ENCODE peak calls at places on chromosomes 7 and 10, in six cellular contexts. S is MM.1S, L is choroid plexus epithelial cell, W is ovary, M is AG09309, T is bronchial epithelial cell. E is an unnamed sample.

GRCh38 chr7:81846398-81846797 is 76.6 kb upstream of the HGF start:
- DNase-seq in M (no peak), T (peak), S (peak), W (no peak), L (peak), E (no peak)

GRCh38 chr10:122054046-122055025 is 65.4 kb downstream of the TACC2 start:
- DNase-seq in M (no peak), S (no peak), T (peak), L (peak), W (peak), E (no peak)

GRCh38 chr7:74134117-74134539 is 40.0 kb upstream of the EIF4H start:
- DNase-seq in S (no peak), L (no peak), M (no peak), T (peak), W (no peak), E (no peak)

GRCh38 chr7:130844811-130845580 is 111.0 kb upstream of the KLF14 start:
- DNase-seq in M (no peak), T (peak), S (no peak), W (no peak), L (no peak), E (no peak)

GRCh38 chr7:158869876-158870275 is 13.5 kb downstream of the DYNC2I1 start:
- DNase-seq in T (no peak), L (no peak), S (no peak), M (no peak), W (no peak), E (no peak)

GRCh38 chr7:143343596-143343995 is 18.9 kb downstream of the FAM131B start:
- DNase-seq in W (no peak), L (no peak), T (no peak), M (no peak), S (no peak), E (no peak)

GRCh38 chr10:6694447-6695155 is 114.5 kb upstream of the PRKCQ start:
- DNase-seq in S (no peak), L (no peak), W (no peak), M (no peak), T (peak), E (peak)

GRCh38 chr7:20827172-20827571 is 40.5 kb upstream of the SP8 start:
- DNase-seq in L (no peak), S (no peak), W (no peak), M (no peak), T (no peak), E (no peak)

GRCh38 chr10:23067939-23068775 is 27.2 kb upstream of the MSRB2 start:
- DNase-seq in M (peak), S (peak), T (peak), W (peak), L (peak), E (no peak)

GRCh38 chr7:100109521-100110163 is 8.2 kb downstream of the AP4M1 start:
- DNase-seq in L (no peak), S (no peak), W (no peak), T (no peak), M (no peak), E (no peak)

GRCh38 chr10:1241973-1242935 is 186.1 kb downstream of the WDR37 start:
- DNase-seq in L (no peak), W (no peak), M (no peak), T (no peak), S (no peak), E (no peak)

GRCh38 chr7:140674356-140674800 is 1.6 kb downstream of the ADCK2 start:
- DNase-seq in T (no peak), S (peak), L (no peak), W (peak), M (no peak), E (no peak)

GRCh38 chr10:47205199-47205598 is 94.8 kb upstream of the GDF10 start:
- DNase-seq in W (no peak), S (no peak), L (no peak), T (no peak), M (no peak), E (no peak)

GRCh38 chr7:139334399-139335150 is 6.6 kb upstream of the FMC1 start:
- DNase-seq in T (no peak), L (no peak), S (no peak), M (no peak), W (no peak), E (no peak)

GRCh38 chr10:35533565-35533964 is 71.6 kb upstream of the GJD4 start:
- DNase-seq in T (no peak), L (no peak), M (no peak), W (no peak), S (no peak), E (no peak)

GRCh38 chr7:48636391-48637015 is 287.8 kb upstream of the CDC14C start:
- DNase-seq in L (no peak), S (no peak), W (no peak), T (peak), M (no peak), E (no peak)

GRCh38 chr10:102814456-102814871 is 22.7 kb downstream of the CYP17A1 start:
- DNase-seq in M (no peak), L (peak), S (no peak), T (no peak), W (no peak), E (no peak)

GRCh38 chr7:101399759-101400158 is 37.1 kb downstream of the COL26A1 start:
- DNase-seq in L (no peak), S (no peak), W (no peak), M (peak), T (no peak), E (no peak)

GRCh38 chr10:13709931-13710690 is 123.3 kb downstream of the PRPF18 start:
- DNase-seq in T (no peak), W (no peak), S (no peak), L (no peak), M (no peak), E (no peak)

GRCh38 chr7:98086231-98086855 is 20.3 kb upstream of the LMTK2 start:
- DNase-seq in S (no peak), L (no peak), W (no peak), M (no peak), T (peak), E (no peak)

DNA sequence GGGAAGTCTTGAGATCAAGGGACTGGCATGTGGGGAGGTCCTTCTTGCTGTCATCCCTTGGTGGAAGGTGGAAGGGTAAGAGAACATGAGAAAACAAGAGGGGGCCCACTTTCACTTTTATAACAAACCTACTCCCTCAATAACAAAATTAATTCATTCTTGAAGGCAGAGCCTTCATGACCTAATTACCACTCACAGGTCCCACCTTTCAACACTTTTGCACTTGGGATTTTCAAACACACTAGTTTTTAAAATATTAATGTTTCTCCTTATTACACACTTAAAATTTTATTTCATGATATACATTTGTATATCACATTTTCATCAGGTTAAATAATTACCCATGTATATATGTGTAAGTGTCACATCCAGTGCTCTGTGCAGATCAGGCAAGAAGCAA is 2.0 kb downstream of the ST7 start:
- DNase-seq in T (no peak), W (no peak), S (no peak), M (no peak), L (no peak), E (no peak)
- H3K4me3 ChIP-seq in T (no peak), W (no peak), S (no peak), M (no peak), L (peak), E (no peak)

DNA sequence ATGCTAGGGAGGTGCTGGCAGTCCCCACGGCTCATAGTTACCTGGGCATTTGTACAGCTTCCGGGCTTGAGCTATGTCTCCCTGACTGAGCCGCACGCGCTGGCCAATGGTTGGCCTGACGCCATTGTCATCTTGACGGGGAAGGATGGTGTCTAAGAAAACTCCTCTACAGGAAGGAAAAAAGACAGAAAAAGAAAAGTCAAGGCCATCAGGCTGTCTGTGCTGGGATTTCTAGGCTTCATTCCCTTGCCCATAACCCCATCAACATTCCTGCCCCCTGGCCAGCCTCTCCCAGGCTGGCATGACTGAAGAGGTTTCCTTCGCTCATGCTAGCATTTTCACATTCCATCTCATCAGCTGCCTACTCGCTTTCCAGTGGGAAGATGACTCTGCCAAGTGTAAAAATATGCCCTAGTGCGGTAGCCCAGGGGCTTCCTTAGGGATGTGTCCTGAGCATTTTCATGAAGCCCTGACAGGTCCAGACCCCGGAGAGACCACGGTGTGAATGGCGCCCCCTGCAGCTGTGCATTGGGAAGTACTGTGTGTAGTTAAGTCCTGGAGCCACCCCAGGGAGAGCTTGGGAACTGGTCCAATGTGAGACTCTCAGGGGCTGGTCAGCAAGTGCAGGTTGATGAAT is 54.5 kb upstream of the OPALIN start:
- DNase-seq in L (no peak), W (no peak), S (no peak), T (no peak), M (no peak), E (no peak)
- TF ChIP-seq CTCF in L (peak), W (no peak), S (no peak), T (peak), M (peak), E (peak)

GRCh38 chr10:3877092-3878000 is 92.3 kb upstream of the KLF6 start:
- DNase-seq in W (no peak), S (no peak), L (no peak), T (peak), M (no peak), E (no peak)
- H3K4me3 ChIP-seq in W (no peak), S (no peak), L (no peak), T (no peak), M (no peak), E (no peak)

GRCh38 chr7:108454317-108454673 is 1.9 kb downstream of the NRCAM start:
- DNase-seq in M (no peak), S (no peak), W (no peak), T (no peak), L (no peak), E (no peak)

GRCh38 chr7:108453320-108453719 is 2.9 kb downstream of the NRCAM start:
- DNase-seq in M (no peak), L (no peak), S (no peak), T (no peak), W (no peak), E (no peak)

GRCh38 chr7:108454674-108455523 is 1.3 kb downstream of the NRCAM start:
- DNase-seq in L (peak), W (no peak), S (no peak), M (no peak), T (no peak), E (no peak)

GRCh38 chr7:108451296-108451848 is 4.9 kb downstream of the NRCAM start:
- DNase-seq in S (no peak), T (no peak), L (no peak), M (no peak), W (no peak), E (no peak)

DNA sequence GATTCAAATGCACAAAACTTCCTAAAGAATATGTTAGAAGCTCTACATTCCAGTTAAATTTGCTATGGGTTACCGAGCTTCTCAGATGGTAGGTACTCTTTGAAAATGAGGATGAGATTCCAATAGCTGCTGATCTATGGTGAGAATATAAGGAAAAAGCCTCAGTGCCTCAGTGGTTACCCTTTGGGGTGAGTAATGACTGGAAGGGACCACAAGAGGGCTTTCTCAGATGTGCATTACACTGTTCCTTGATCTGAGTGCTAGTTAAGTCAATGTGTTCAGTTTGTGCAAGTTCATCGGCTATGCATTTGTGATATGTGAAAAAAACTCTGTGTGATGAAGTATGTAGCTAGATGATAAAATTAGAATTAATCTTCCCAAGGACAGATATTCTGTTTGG is 3.5 kb downstream of the NRCAM start:
- DNase-seq in S (peak), W (no peak), T (peak), L (peak), M (no peak), E (no peak)
- TF ChIP-seq CTCF in S (peak), W (no peak), T (peak), L (peak), M (peak), E (peak)

GRCh38 chr10:129647563-129647962 is 180.5 kb downstream of the MGMT start:
- DNase-seq in W (no peak), S (no peak), T (no peak), M (no peak), L (no peak), E (no peak)
- H3K4me3 ChIP-seq in W (no peak), S (no peak), T (no peak), M (no peak), L (no peak), E (no peak)

GRCh38 chr10:33196377-33196706 is 138.1 kb downstream of the NRP1 start:
- DNase-seq in T (no peak), W (no peak), S (no peak), L (no peak), M (no peak), E (no peak)
- TF ChIP-seq CTCF in T (no peak), W (no peak), S (no peak), L (no peak), M (no peak), E (no peak)